ENCODE peak calls at places on chromosome 22, in five cellular contexts. M is K562, I is HCT116, Q is GM12878, K is SK-N-SH. W is an unnamed sample.

GRCh38 chr22:44620129-44620840 is 81.7 kb upstream of the PRR5 start:
- DNase-seq in Q (no peak), K (peak; percentile 75), I (no peak), M (peak; percentile 31), W (peak; percentile 49)

GRCh38 chr22:20803696-20804324 is 29.9 kb downstream of the SERPIND1 start:
- DNase-seq in Q (no peak), K (peak; percentile 71), I (peak; percentile 3), M (peak; percentile 78), W (peak; percentile 40)

GRCh38 chr22:49234459-49234858 is 593.2 kb downstream of the BRD1 start:
- DNase-seq in Q (no peak), M (no peak), K (no peak), I (no peak), W (no peak)

GRCh38 chr22:43731986-43732385 is 80.1 kb downstream of the EFCAB6 start:
- DNase-seq in Q (no peak), M (no peak), I (no peak), K (no peak), W (no peak)

GRCh38 chr22:21933899-21934298 is 18.7 kb downstream of the PPM1F start:
- DNase-seq in Q (no peak), I (no peak), K (no peak), M (no peak), W (no peak)

GRCh38 chr22:46622081-46622521 is 1.9 kb downstream of the GRAMD4 start:
- DNase-seq in K (peak; percentile 89), Q (no peak), M (no peak), I (no peak), W (no peak)

GRCh38 chr22:20080776-20081654 is 974 bp downstream of the DGCR8 start:
- DNase-seq in Q (no peak), I (no peak), M (peak; percentile 74), K (peak; percentile 54), W (peak; percentile 43)

GRCh38 chr22:38038890-38039812 is 18.1 kb upstream of the PICK1 start:
- DNase-seq in Q (no peak), I (no peak), M (no peak), K (no peak), W (no peak)

GRCh38 chr22:21632237-21632895 is at the start of gene CCDC116:
- DNase-seq in I (no peak), Q (no peak), M (peak; percentile 99), K (peak; percentile 63), W (peak; percentile 81)

GRCh38 chr22:28856095-28856455 is 27.3 kb upstream of the ZNRF3 start:
- DNase-seq in K (no peak), Q (no peak), I (no peak), M (no peak), W (no peak)

GRCh38 chr22:46828323-46829139 is 66.1 kb downstream of the TBC1D22A start:
- DNase-seq in Q (no peak), I (no peak), M (no peak), K (peak; percentile 3), W (no peak)

GRCh38 chr22:50585781-50586180 is 3.1 kb upstream of the CHKB start:
- DNase-seq in I (no peak), Q (no peak), K (no peak), M (no peak), W (no peak)

GRCh38 chr22:46245515-46245914 is 4.6 kb downstream of the CDPF1 start:
- DNase-seq in Q (no peak), I (no peak), K (peak; percentile 46), M (no peak), W (no peak)

GRCh38 chr22:35555351-35555915 is 14.8 kb downstream of the RASD2 start:
- DNase-seq in K (no peak), I (no peak), Q (no peak), M (no peak), W (no peak)

GRCh38 chr22:50399751-50400331 is 56.7 kb downstream of the PPP6R2 start:
- DNase-seq in I (peak; percentile 3), K (peak; percentile 71), M (peak; percentile 24), Q (no peak), W (peak; percentile 16)

DNA sequence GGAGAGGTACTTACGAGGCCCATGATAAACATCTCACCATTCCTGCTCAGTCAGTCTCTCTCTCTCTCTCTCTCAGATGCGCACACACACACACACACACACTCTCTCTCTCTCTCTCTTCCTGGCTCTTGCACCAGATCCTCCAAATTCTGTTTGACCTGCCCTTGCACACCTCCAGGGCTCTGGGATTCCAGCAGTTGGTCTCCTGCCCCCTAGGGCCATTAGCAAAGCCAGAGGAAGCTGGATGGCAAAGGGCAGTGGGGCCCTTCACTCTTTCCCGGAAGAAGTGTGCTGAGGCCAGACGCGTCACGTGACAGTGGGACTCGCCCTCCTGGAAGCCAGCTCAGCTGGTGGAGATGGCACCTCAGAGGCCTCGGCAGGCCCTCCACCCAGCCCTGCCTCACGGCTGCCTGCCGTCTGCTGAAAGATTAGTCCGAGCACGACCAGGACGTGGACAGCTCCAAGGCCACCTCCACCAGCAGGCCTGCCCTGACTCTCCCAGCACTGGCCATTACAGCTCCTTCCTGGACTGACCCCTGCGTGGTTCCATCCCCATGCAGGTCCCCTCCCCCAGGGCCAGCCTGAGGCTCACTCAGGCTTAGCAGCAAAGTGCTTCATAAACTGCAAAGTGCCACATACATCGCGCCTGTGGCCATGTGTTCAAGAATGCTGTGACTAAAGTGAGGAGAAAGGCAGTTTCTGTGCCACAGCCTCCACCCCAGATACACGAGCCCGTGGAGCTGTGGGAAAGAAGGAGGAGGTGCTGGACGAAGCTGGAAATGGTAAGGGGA is 3.7 kb downstream of the PDGFB start:
- DNase-seq in M (peak; percentile 38), Q (no peak), I (peak; percentile 64), K (no peak), W (peak; percentile 91)
- TF ChIP-seq ZBTB33 in M (no peak), Q (no peak), I (no peak), K (no peak), W (peak; percentile 47)

DNA sequence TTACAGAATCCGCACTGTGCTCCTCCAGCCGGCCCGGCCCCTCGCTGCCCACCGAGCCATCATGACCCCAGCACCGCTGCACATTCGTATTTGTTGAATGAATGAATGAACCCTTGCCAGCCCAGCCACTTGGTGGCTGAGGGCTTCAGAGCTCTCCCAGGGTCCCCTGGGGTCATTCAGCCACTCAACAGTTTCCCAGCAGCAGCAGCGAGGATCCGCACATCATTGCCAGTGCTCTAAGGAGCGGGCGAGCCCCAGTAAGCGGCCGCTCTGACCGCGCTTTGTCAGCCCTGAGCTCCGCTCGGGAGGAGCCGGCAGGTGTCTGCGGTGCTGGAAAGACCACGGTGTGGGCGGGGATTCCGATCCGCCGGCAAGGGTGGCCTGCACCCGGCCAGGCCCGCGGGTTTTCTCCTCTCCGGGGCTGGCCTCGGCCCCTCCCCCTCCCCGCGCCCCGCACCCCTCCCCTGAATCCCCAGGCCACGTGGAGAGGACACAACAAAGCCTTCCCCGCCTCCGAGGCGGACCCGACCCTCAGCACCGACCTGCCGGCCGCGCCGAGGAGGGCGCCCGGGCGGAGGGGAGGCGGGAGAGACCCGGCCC is 563 bp downstream of the BID start:
- DNase-seq in M (peak; percentile 88), Q (no peak), I (no peak), K (peak; percentile 93), W (peak; percentile 35)
- TF ChIP-seq ZBTB33 in M (no peak), Q (no peak), I (no peak), K (no peak), W (no peak)

DNA sequence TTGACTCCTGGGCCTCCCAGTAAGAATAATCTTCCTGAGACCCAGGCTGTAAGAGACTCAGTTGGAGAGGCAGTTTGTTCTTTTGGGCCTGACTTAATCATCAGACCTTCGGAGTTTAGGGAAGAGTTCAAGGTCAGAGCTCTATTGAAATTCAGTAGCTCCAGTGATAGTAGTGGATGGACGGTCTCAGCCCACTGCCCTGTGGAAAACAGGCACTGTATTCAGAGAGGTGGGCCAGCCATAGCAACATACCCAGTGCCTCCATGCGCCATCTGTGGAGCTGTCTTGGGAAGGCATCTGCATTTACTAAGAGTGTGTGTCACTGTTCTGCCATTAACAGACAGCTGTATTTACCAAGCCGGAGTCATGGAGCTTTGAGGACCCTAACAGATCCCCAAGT is 2.9 kb downstream of the SMARCB1 start:
- DNase-seq in M (no peak), K (peak; percentile 56), Q (no peak), I (no peak), W (peak; percentile 71)
- TF ChIP-seq ZBTB33 in M (no peak), K (no peak), Q (no peak), I (no peak), W (no peak)

GRCh38 chr22:42519544-42520237 is at the start of gene RRP7A:
- DNase-seq in K (peak; percentile 82), I (no peak), Q (no peak), M (peak; percentile 72), W (peak; percentile 48)
- TF ChIP-seq ZBTB33 in K (no peak), I (no peak), Q (no peak), M (no peak), W (no peak)

W was measured in HepG2.